ENCODE peak calls at places on chromosome 15, in four cellular contexts. W is LHCN-M2; Q is activated T-helper 9 cell treated with anti-CD3 and anti-CD28 coated beads, Interleukin-2, amount 50 U/mL, for 16 hours; J is HuH-7.5. Z is an unnamed sample.

GRCh38 chr15:65246026-65246714 is 34.9 kb upstream of the CILP start:
- DNase-seq in J (no peak), W (no peak), Q (no peak), Z (no peak)

GRCh38 chr15:90903733-90904536 is 833 bp downstream of the MAN2A2 start:
- DNase-seq in Q (no peak), W (no peak), J (peak; percentile 97), Z (no peak)

GRCh38 chr15:53512029-53512428 is 247.4 kb downstream of the WDR72 start:
- DNase-seq in W (no peak), Q (no peak), J (no peak), Z (no peak)

GRCh38 chr15:78364233-78364632 is 24.1 kb downstream of the CRABP1 start:
- DNase-seq in Q (no peak), W (no peak), J (no peak), Z (no peak)

GRCh38 chr15:86076468-86076867 is 3.2 kb upstream of the AGBL1 start:
- DNase-seq in J (no peak), Q (no peak), W (no peak), Z (no peak)

GRCh38 chr15:74541494-74542191 is 623 bp downstream of the ARID3B start:
- DNase-seq in W (peak; percentile 32), J (peak; percentile 32), Q (peak; percentile 59), Z (peak; percentile 47)

GRCh38 chr15:81977464-81977863 is 68.4 kb downstream of the MEX3B start:
- DNase-seq in Q (no peak), W (no peak), J (no peak), Z (no peak)

GRCh38 chr15:89335289-89336041 is 841 bp upstream of the POLG start:
- DNase-seq in J (no peak), Q (no peak), W (no peak), Z (no peak)

GRCh38 chr15:92011611-92012367 is 158.3 kb downstream of the SLCO3A1 start:
- DNase-seq in W (no peak), J (no peak), Q (no peak), Z (no peak)

GRCh38 chr15:63826513-63826912 is 7.2 kb downstream of the HERC1 start:
- DNase-seq in J (no peak), Q (no peak), W (peak; percentile 10), Z (no peak)

GRCh38 chr15:80924278-80924677 is 65.3 kb downstream of the MESD start:
- DNase-seq in Q (no peak), J (no peak), W (no peak), Z (no peak)

GRCh38 chr15:31448635-31448979 is 122.0 kb downstream of the KLF13 start:
- DNase-seq in Q (no peak), J (no peak), W (no peak), Z (no peak)

GRCh38 chr15:89057506-89058133 is 30.6 kb upstream of the ABHD2 start:
- DNase-seq in Q (peak; percentile 74), J (peak; percentile 78), W (peak; percentile 66), Z (peak; percentile 70)

GRCh38 chr15:64767203-64767602 is 8.2 kb downstream of the RBPMS2 start:
- DNase-seq in J (no peak), Q (no peak), W (no peak), Z (no peak)

GRCh38 chr15:60605879-60606304 is 127.0 kb upstream of the ICE2 start:
- DNase-seq in Q (no peak), J (no peak), W (peak; percentile 74), Z (no peak)

GRCh38 chr15:36365963-36366362 is 213.5 kb upstream of the CDIN1 start:
- DNase-seq in W (no peak), J (no peak), Q (no peak), Z (no peak)

GRCh38 chr15:38021259-38021658 is 86.8 kb downstream of the TMCO5A start:
- DNase-seq in W (no peak), Q (no peak), J (no peak), Z (no peak)

GRCh38 chr15:71301958-71302621 is 186.8 kb downstream of the THSD4 start:
- DNase-seq in Q (no peak), W (no peak), J (no peak), Z (no peak)

GRCh38 chr15:101501703-101502373 is 12.3 kb upstream of the PCSK6 start:
- DNase-seq in W (peak; percentile 6), Q (no peak), J (peak; percentile 92), Z (no peak)

GRCh38 chr15:74134387-74135027 is 4.1 kb downstream of the ISLR2 start:
- DNase-seq in J (no peak), Q (no peak), W (no peak), Z (no peak)

GRCh38 chr15:31435891-31436628 is 109.4 kb downstream of the KLF13 start:
- DNase-seq in W (no peak), J (no peak), Q (no peak), Z (no peak)